ENCODE peak calls at places on chromosomes 13 and 19, in five cellular contexts. B is ovary, F is heart right ventricle, I is heart left ventricle, S is cardiac muscle cell. A is an unnamed sample. For H3K4me1, the result is how much of the 10 kb centered on the place peaks cover.

GRCh38 chr13:93680329-93680728 is 453.7 kb downstream of the GPC6 start:
- DNase-seq in B (no peak), F (no peak), I (no peak), S (no peak), A (no peak)

GRCh38 chr13:96871470-96871869 is 122.8 kb downstream of the OXGR1 start:
- DNase-seq in B (no peak), F (no peak), I (no peak), S (no peak), A (no peak)

GRCh38 chr13:30791354-30791921 is 56.1 kb downstream of the ALOX5AP start:
- DNase-seq in B (no peak), F (peak), I (peak), S (no peak), A (no peak)

GRCh38 chr19:14686411-14686810 is 3.4 kb upstream of the ZNF333 start:
- DNase-seq in B (no peak), F (no peak), I (no peak), S (peak), A (no peak)

GRCh38 chr19:46859637-46860124 is 1.1 kb upstream of the ARHGAP35 start:
- DNase-seq in B (peak), F (peak), I (peak), S (no peak), A (no peak)

GRCh38 chr13:32829676-32830091 is 186.5 kb upstream of the KL start:
- DNase-seq in B (no peak), F (no peak), I (no peak), S (no peak), A (no peak)

GRCh38 chr19:47609885-47610545 is 1.1 kb downstream of the BICRA start:
- DNase-seq in B (peak), F (peak), I (peak), S (peak), A (no peak)

GRCh38 chr13:33328691-33329090 is 43.1 kb upstream of the STARD13 start:
- DNase-seq in B (no peak), F (no peak), I (no peak), S (peak), A (no peak)

GRCh38 chr19:41218615-41219507 is at the start of gene AXL:
- DNase-seq in B (peak), F (peak), I (peak), S (peak), A (no peak)

GRCh38 chr13:30802953-30803478 is 67.7 kb downstream of the ALOX5AP start:
- DNase-seq in B (peak), F (peak), I (peak), S (peak), A (peak)

GRCh38 chr13:71327266-71327665 is 539.7 kb downstream of the DACH1 start:
- DNase-seq in B (no peak), F (no peak), I (no peak), S (no peak), A (no peak)

GRCh38 chr19:47026156-47026555 is 6.5 kb downstream of the NPAS1 start:
- DNase-seq in B (no peak), F (no peak), I (no peak), S (no peak), A (no peak)

GRCh38 chr19:39830847-39831246 is 3.1 kb downstream of the DYRK1B start:
- DNase-seq in B (no peak), F (no peak), I (no peak), S (no peak), A (no peak)

GRCh38 chr13:98910501-98910951 is 67.3 kb downstream of the DOCK9 start:
- DNase-seq in B (no peak), F (peak), I (peak), S (no peak), A (no peak)

GRCh38 chr13:50275392-50276063 is 260.3 kb downstream of the KCNRG start:
- DNase-seq in B (no peak), F (no peak), I (no peak), S (no peak), A (no peak)

GRCh38 chr19:5951338-5951861 is 26.5 kb downstream of the RANBP3 start:
- DNase-seq in B (no peak), F (no peak), I (no peak), S (no peak), A (no peak)

GRCh38 chr19:5948697-5949564 is 29.0 kb downstream of the RANBP3 start:
- DNase-seq in B (no peak), F (no peak), I (no peak), S (no peak), A (no peak)

GRCh38 chr19:5952193-5953033 is 25.5 kb downstream of the RANBP3 start:
- DNase-seq in B (no peak), F (no peak), I (no peak), S (no peak), A (no peak)

GRCh38 chr19:5949792-5950305 is 28.1 kb downstream of the RANBP3 start:
- DNase-seq in B (no peak), F (peak), I (peak), S (no peak), A (no peak)

DNA sequence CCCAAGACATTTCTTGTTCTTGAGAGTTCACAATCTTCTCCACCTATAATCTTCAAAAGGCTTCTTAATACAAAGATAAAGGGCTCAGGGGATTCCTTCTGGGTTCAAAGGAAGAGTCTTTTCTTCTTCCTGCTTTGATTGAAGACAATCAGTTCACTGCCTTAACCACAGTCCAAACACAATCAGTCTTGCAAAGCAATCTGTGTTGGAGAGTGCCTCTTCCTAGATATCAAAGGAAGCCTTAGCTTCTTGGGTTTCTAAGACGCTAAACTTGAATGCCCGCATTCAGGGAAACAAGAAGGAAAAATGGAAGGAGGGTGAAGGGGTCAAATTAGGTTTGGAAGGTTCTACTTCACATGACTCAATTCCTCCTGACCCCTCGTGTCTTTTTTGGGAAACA is 27.2 kb downstream of the RANBP3 start:
- DNase-seq in B (no peak), F (no peak), I (no peak), S (no peak), A (no peak)
- H3K4me1 ChIP-seq in B (under half), F (half or more), I (half or more), S (half or more), A (half or more)

DNA sequence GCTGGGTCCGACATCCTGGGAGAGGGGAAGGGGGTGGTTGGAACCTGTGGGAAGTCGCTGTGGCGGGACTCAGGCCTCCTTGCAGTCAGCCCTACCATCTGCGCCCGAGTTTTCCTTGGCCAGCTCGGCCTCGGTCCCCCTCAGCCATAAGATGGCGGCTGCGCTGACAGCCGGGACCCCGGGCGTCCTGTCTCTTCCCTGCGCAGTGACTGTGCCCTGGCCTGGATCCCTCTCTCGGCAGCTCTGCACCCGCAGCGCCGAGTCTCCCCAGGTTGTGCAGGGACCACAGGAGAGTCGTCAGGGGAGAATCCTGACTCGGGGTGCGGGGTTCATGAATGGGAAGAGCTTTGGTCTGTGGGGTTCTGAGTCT is 345 bp downstream of the ZNF257 start:
- DNase-seq in B (no peak), F (no peak), I (peak), S (no peak), A (no peak)
- H3K4me3 ChIP-seq in B (peak), F (peak), I (peak), S (no peak), A (peak)

DNA sequence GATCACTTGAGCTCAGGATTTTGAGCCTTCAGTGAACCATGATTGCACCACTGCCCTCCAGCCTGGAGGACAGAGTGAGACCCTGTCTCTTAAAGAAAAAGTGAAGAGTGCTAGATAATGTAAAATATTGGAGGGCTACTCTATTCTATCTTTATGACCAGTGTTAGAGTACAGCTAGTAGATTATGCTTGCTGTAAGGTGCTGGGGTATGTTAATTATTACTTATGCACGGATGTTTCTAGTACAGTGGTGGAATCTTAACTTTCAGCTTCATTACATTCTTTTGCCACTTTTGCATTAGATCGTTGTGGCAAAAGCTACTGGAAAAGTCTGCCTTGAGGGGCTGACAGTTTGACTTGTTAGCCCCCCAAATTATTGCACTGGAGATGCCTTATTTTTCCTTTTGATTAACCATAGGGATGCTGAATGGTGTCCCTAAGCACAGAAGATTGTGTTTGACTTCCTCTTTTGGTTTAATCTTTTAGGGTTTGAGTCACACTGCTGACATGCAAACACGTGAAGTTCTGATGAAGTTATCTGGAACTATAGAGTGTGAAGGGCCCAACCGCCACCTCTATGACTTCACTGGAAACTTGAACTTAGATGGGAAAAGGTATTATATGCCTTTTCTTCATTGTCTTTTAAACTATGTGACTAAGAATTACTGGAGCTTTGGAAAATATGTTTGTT is 169.8 kb downstream of the ATP8A2 start:
- DNase-seq in B (no peak), F (no peak), I (no peak), S (no peak), A (no peak)
- H3K4me1 ChIP-seq in B (under half), F (under half), I (under half), S (under half), A (under half)

GRCh38 chr13:48318714-48319457 is 15.3 kb downstream of the RB1 start:
- DNase-seq in B (peak), F (peak), I (peak), S (no peak), A (no peak)
- H3K4me3 ChIP-seq in B (no peak), F (no peak), I (no peak), S (no peak), A (peak)

GRCh38 chr13:110520431-110521295 is 40.9 kb downstream of the RAB20 start:
- DNase-seq in B (peak), F (peak), I (peak), S (no peak), A (no peak)
- H3K4me1 ChIP-seq in B (under half), F (half or more), I (under half), S (under half), A (under half)

DNA sequence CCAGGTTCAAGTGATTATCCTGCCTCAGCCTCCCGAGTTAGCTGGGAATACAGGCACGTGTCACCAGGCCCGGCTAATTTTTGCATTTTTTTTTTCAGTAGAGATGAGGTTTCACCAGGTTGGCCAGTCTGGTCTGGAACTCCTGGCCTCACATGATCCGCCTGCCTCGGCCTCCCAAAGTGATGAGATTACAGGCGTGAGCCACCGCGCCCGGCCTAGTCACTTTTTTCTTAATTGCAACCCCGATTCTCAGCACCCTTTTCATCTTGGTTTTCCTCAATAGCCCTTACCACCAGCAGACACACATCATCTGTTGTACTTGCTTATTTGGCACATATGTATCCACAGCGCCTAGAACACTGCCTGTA is 550 bp upstream of the GPI start:
- DNase-seq in B (no peak), F (no peak), I (no peak), S (no peak), A (no peak)
- H3K4me3 ChIP-seq in B (peak), F (peak), I (peak), S (peak), A (peak)